ENCODE peak calls at places on chromosome 11, in nine cellular contexts. S is tibial nerve, Q is breast epithelium, T is uterus, I is astrocyte, Y is neural progenitor cell, J is cardiac muscle cell, Z is astrocyte of the spinal cord, U is thoracic aorta. X is an unnamed sample.

GRCh38 chr11:2653930-2654739 is 45.7 kb downstream of the KCNQ1OT1 start:
- DNase-seq in Q (no peak), I (no peak), T (no peak), Z (no peak), Y (no peak), S (no peak), J (no peak), U (no peak), X (no peak)

GRCh38 chr11:57475671-57476222 is 15.4 kb downstream of the RTN4RL2 start:
- DNase-seq in Y (no peak), Z (no peak), J (no peak), S (no peak), Q (no peak), T (no peak), U (no peak), I (no peak), X (no peak)

GRCh38 chr11:68312117-68312779 is at the start of gene LRP5:
- DNase-seq in I (no peak), Q (no peak), T (no peak), Y (peak), Z (no peak), S (no peak), J (peak), U (no peak), X (peak)

GRCh38 chr11:67616431-67617242 is 9.9 kb downstream of the NDUFV1 start:
- DNase-seq in U (no peak), I (no peak), Z (no peak), Q (no peak), T (no peak), Y (no peak), S (no peak), J (no peak), X (no peak)

GRCh38 chr11:78715639-78716311 is 141.1 kb upstream of the NARS2 start:
- DNase-seq in S (no peak), Y (peak), T (no peak), Q (no peak), Z (peak), U (peak), I (peak), J (peak), X (peak)

GRCh38 chr11:31646206-31646605 is 136.6 kb downstream of the ELP4 start:
- DNase-seq in U (no peak), T (no peak), Z (peak), J (peak), Y (no peak), S (no peak), I (peak), Q (no peak), X (no peak)

GRCh38 chr11:99739464-99740089 is 718.8 kb downstream of the CNTN5 start:
- DNase-seq in S (no peak), Z (peak), J (peak), Q (no peak), I (peak), U (no peak), T (no peak), Y (peak), X (peak)

GRCh38 chr11:112222303-112222702 is 3.9 kb upstream of the PTS start:
- DNase-seq in I (no peak), J (no peak), U (no peak), T (no peak), Y (no peak), Q (no peak), Z (no peak), S (no peak), X (no peak)

GRCh38 chr11:2541881-2542361 is 97.1 kb downstream of the KCNQ1 start:
- DNase-seq in Y (no peak), U (no peak), I (no peak), J (no peak), Q (no peak), T (no peak), Z (no peak), S (peak), X (no peak)

GRCh38 chr11:96186806-96187205 is 156.2 kb downstream of the MAML2 start:
- DNase-seq in Z (no peak), U (no peak), I (no peak), Q (no peak), Y (no peak), S (no peak), J (no peak), T (no peak), X (no peak)

GRCh38 chr11:69270929-69271328 is 23.0 kb upstream of the MYEOV start:
- DNase-seq in J (no peak), S (no peak), U (no peak), I (no peak), Q (no peak), Z (no peak), T (no peak), Y (no peak), X (no peak)

GRCh38 chr11:128692750-128693578 is 908 bp upstream of the FLI1 start:
- DNase-seq in T (no peak), S (no peak), J (peak), I (no peak), Q (no peak), U (no peak), Z (peak), Y (peak), X (peak)

GRCh38 chr11:3205261-3206127 is 13.1 kb downstream of the MRGPRG start:
- DNase-seq in Y (no peak), S (no peak), T (no peak), J (peak), Q (no peak), Z (no peak), I (peak), U (no peak), X (no peak)

GRCh38 chr11:58567889-58568512 is 7.7 kb downstream of the LPXN start:
- DNase-seq in Z (peak), T (peak), U (no peak), I (peak), Y (peak), S (no peak), Q (peak), J (peak), X (peak)

GRCh38 chr11:20360650-20361049 is 2.9 kb upstream of the HTATIP2 start:
- DNase-seq in S (no peak), Q (no peak), I (no peak), T (no peak), J (peak), U (no peak), Z (peak), Y (no peak), X (no peak)

GRCh38 chr11:36048496-36049247 is 104.8 kb downstream of the LDLRAD3 start:
- DNase-seq in S (no peak), U (no peak), Z (peak), I (peak), T (no peak), Q (no peak), J (peak), Y (no peak), X (no peak)

GRCh38 chr11:96114178-96115070 is 190.5 kb upstream of the MTMR2 start:
- DNase-seq in Z (no peak), J (no peak), I (no peak), T (no peak), Q (no peak), U (no peak), Y (no peak), S (no peak), X (no peak)

GRCh38 chr11:46900091-46900746 is 18.1 kb downstream of the LRP4 start:
- DNase-seq in Y (no peak), Z (no peak), S (no peak), T (no peak), I (no peak), U (no peak), J (no peak), Q (no peak), X (no peak)

GRCh38 chr11:130771708-130772107 is 144.6 kb downstream of the SNX19 start:
- DNase-seq in I (no peak), U (no peak), J (no peak), Y (no peak), S (no peak), Z (peak), T (no peak), Q (no peak), X (no peak)

GRCh38 chr11:2524446-2525165 is 79.8 kb downstream of the KCNQ1 start:
- DNase-seq in U (no peak), S (peak), Y (no peak), J (no peak), I (no peak), Q (peak), Z (no peak), T (peak), X (no peak)

DNA sequence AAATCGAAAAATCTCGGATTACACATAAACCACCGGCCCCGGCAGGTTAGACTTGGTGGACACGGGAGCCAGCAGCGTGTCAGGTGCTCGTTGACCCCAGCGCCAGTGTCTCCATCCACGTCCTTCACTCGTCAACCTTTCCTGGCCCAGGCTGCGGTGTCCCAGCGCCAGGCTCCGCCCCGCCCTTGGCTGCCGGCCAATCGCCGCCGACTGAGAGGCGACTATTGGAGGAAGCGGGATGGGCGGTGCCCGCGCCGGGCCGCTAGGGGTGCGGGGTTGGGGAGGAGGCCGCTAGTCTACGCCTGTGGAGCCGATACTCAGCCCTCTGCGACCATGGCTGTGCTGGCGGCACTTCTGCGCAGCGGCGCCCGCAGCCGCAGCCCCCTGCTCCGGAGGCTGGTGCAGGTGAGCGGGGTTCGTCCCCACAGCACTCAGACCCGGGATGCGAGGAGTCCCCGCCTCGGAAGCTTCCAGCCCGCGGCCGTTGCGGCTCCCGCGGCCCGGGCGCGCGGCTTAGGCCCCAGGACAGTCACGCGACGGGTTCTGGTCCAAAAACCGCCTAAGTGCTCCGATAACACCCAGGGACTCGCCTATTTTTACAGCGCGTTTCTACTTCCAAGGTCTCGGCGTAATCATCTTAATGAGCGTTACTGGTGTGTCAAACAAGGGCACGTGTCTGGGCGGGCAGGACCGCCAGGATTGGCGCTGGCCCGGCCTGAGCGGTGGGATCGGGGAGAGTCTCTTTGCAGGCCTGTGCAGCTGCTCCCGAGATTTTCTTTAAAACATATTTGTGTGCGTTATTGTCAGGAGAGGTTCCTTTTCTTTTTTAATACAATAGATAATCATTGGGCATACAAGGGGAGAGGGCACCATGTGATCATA is at the start of gene ACAT1:
- DNase-seq in T (peak), J (peak), S (peak), Q (peak), I (peak), Z (peak), U (peak), Y (peak), X (peak)
- TF ChIP-seq CTCF in T (peak), J (no peak), S (peak), Q (peak), I (no peak), Z (peak), U (peak), Y (peak), X (no peak)

DNA sequence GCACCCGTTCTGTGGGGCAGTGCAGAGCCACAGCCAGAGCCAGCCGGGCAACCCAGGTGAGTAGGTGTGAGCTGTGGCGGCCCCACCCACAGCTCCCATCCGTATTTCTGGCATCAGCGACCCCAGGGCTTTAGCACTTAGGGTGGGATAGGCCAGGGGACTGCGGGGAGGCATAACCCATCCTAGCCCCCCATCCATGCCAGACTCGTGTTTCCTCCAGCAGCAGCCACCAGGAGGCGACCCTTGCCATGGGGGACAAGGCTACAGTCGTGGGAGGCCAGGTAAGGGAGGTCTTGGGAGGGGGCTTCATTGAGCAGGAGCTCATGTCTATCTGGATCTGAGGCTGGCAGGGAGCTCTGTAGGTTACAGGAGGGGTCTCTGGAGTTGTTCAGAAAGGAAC is 873 bp downstream of the OTOG start:
- DNase-seq in Y (no peak), Z (no peak), T (no peak), Q (no peak), I (no peak), S (no peak), U (no peak), J (no peak), X (no peak)
- TF ChIP-seq CTCF in Y (no peak), Z (peak), T (no peak), Q (no peak), I (no peak), S (no peak), U (no peak), J (no peak), X (no peak)

DNA sequence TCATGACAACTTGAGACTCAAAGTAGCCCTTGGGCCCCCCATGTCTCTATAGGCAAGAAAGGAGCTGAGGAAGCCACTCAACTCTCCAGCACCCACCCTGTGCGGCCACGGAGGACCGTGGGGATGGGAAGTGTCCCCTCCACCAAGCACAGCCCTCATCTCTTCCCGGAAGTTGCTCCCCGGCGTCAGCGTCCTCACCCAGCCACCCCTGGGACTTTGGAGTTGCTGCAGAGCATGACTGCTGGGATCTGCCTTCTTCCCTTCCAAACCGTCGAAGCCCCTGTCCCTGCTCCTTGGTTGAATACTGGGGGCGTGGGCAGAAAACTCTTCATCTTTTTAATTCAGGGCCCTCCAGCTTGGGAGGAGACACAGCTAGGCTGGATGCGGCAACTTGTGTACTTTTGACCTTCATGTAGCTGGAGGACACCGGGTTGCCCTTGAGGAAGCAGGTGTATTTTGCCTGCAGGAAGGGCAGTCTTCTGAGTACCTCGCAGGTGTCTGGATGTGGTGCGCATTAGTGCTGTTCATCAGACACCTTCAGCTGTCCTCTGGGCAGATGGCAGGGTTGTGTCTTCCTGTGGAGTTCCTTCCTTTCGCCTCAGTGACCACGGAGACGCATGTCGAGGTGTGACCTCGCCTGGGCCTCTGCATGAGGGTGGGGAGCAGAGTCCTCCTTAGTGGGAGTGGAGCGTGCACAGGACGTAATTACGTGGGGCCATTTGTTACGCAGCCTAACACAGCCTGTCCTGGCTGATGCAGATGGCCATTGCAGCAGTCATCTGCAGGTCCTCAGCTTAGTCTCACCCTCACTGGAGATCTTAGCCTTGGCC is 12.2 kb upstream of the IFITM3 start:
- DNase-seq in Z (no peak), Q (peak), J (no peak), S (no peak), Y (no peak), T (no peak), U (no peak), I (no peak), X (no peak)
- TF ChIP-seq CTCF in Z (no peak), Q (no peak), J (no peak), S (no peak), Y (no peak), T (no peak), U (no peak), I (no peak), X (no peak)

DNA sequence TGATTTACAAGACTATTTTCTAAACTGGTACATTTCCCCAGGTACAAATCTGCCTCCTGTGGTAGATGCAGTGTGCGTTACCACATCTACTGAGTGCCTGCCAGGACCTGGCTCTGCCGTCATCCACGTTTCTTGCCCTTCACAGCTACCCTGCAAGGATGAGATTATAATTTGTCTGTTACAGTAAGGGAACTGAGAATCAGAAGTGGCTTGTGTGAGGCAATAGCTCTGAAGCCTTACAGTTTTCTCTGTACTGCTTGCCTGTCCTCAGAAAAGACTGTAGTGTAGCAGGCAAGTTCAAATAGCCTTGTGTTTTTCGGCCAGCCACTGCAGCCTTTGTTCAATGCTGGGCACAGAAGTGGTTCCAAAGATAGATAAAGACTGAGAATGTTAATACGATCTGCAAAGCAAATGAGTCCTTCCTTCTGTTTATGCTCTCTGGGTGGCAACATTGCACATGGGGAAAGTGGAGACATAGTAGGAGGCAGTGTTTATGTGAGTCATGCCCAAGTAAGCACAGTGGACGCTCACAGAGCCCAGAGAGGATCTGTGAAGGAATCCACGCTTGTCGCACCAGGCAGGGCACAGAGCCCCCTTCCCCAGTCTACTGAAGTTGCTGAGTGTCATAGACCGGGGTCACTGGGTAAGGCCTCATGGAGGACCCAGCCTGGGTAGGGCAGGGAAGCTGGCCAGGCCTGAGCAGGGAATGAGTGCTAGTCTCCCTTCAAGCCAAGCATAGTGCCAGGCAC is 49.1 kb downstream of the MICAL2 start:
- DNase-seq in U (no peak), I (peak), J (peak), Q (no peak), Y (no peak), S (no peak), Z (peak), T (no peak), X (no peak)
- TF ChIP-seq CTCF in U (no peak), I (no peak), J (peak), Q (no peak), Y (no peak), S (no peak), Z (peak), T (no peak), X (no peak)

GRCh38 chr11:42974510-42974909 is 337.3 kb upstream of the API5 start:
- DNase-seq in Y (peak), Q (no peak), Z (no peak), T (no peak), S (no peak), U (no peak), J (no peak), I (no peak), X (no peak)
- TF ChIP-seq CTCF in Y (peak), Q (no peak), Z (no peak), T (no peak), S (no peak), U (no peak), J (no peak), I (no peak), X (no peak)

DNA sequence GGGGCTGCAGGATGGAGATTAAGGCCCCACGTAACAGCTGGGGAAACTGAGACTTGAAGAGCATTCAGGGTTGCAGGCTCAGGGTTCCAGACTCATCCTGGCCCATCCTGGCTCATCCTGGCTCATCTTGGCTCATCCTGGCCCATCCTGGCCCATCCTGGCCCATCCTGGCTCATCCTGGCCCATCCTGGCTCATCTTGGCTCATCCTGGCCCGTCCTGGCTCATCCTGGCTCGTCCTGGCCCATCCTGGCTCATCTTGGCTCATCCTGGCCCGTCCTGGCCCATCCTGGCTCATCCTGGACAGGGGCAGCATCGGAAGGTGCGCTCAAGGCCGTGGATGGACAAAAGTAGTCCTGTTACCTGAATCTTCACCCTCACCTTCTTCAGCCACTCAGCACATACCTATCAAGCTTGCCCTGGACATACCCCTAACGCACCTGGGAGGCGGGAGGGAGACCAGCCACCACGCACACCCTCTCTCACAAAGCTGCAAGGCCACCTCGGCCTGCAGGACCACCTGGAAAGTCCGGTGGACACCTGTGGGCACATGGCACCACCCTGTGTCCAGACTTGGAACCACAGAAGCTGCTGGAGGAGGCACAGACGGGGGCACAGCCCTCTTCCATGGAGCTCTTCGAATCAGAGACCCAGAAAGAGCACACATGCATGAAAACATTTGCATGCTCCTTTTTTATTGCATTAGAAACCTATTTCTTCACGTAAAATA is 20.3 kb upstream of the NLRP6 start:
- DNase-seq in I (no peak), T (no peak), J (no peak), Z (no peak), Q (no peak), S (no peak), U (no peak), Y (no peak), X (no peak)
- TF ChIP-seq CTCF in I (no peak), T (no peak), J (peak), Z (no peak), Q (no peak), S (no peak), U (no peak), Y (no peak), X (no peak)

GRCh38 chr11:64653388-64653973 is 62.5 kb downstream of the SLC22A12 start:
- DNase-seq in J (no peak), Z (no peak), U (no peak), Q (no peak), Y (no peak), T (no peak), I (no peak), S (no peak), X (no peak)
- TF ChIP-seq CTCF in J (no peak), Z (no peak), U (no peak), Q (no peak), Y (no peak), T (no peak), I (no peak), S (peak), X (no peak)

GRCh38 chr11:83671295-83671694 is 385.1 kb upstream of the CCDC90B start:
- DNase-seq in S (no peak), U (no peak), T (no peak), J (no peak), I (no peak), Z (no peak), Y (no peak), Q (no peak), X (peak)
- TF ChIP-seq CTCF in S (no peak), U (no peak), T (no peak), J (no peak), I (no peak), Z (no peak), Y (no peak), Q (no peak), X (no peak)

X was measured in RWPE1.